ENCODE peak calls at places on chromosomes 16 and 17, in five cellular contexts. Z is T-cell, D is Peyer's patch, E is memory B cell, R is fibroblast of lung. C is an unnamed sample.

GRCh38 chr16:66408181-66409048 is 18.7 kb upstream of the BEAN1 start:
- DNase-seq in Z (peak), D (no peak), E (no peak), R (peak), C (peak)

GRCh38 chr17:72175787-72176515 is 55.1 kb downstream of the SOX9 start:
- DNase-seq in Z (no peak), D (no peak), E (no peak), R (peak), C (peak)

GRCh38 chr17:38357488-38358123 is 6.0 kb downstream of the SOCS7 start:
- DNase-seq in Z (no peak), D (no peak), E (no peak), R (no peak), C (peak)

GRCh38 chr16:84610385-84610784 is 7.5 kb downstream of the COTL1 start:
- DNase-seq in Z (no peak), D (no peak), E (no peak), R (no peak), C (no peak)

GRCh38 chr17:57372156-57372555 is 115.8 kb downstream of the MSI2 start:
- DNase-seq in Z (no peak), D (no peak), E (no peak), R (peak), C (no peak)

GRCh38 chr17:43033947-43034622 is 9.1 kb downstream of the RND2 start:
- DNase-seq in Z (no peak), D (no peak), E (no peak), R (no peak), C (peak)

GRCh38 chr17:75344664-75345063 is 55.4 kb upstream of the SLC25A19 start:
- DNase-seq in Z (no peak), D (peak), E (no peak), R (peak), C (peak)

GRCh38 chr17:72422505-72423285 is 301.9 kb downstream of the SOX9 start:
- DNase-seq in Z (no peak), D (no peak), E (no peak), R (peak), C (peak)